ENCODE peak calls at places on chromosomes 3 and 15, in five cellular contexts. D, R, P, G and E are unnamed samples.

GRCh38 chr15:38750816-38751215 is 186.2 kb upstream of the RASGRP1 start:
- DNase-seq in D (no peak), R (no peak), P (no peak), G (no peak), E (no peak)

GRCh38 chr3:127135241-127136023 is 57.5 kb upstream of the PRR23E start:
- DNase-seq in D (no peak), R (no peak), P (no peak), G (no peak), E (no peak)

GRCh38 chr15:25903024-25903581 is 40.0 kb upstream of the ATP10A start:
- DNase-seq in D (no peak), R (no peak), P (no peak), G (peak; percentile 77), E (no peak)

GRCh38 chr3:18301781-18302180 is 123.4 kb downstream of the SATB1 start:
- DNase-seq in D (no peak), R (no peak), P (no peak), G (no peak), E (no peak)

GRCh38 chr15:78675206-78675605 is 34.2 kb upstream of the CHRNB4 start:
- DNase-seq in D (no peak), R (no peak), P (no peak), G (no peak), E (no peak)

GRCh38 chr3:197362086-197362485 is 63.7 kb upstream of the DLG1 start:
- DNase-seq in D (no peak), R (no peak), P (no peak), G (no peak), E (no peak)

GRCh38 chr3:31485206-31485605 is 47.5 kb upstream of the STT3B start:
- DNase-seq in D (no peak), R (no peak), P (no peak), G (no peak), E (no peak)

GRCh38 chr3:117006123-117006522 is 296.5 kb downstream of the TUSC7 start:
- DNase-seq in D (no peak), R (no peak), P (no peak), G (no peak), E (no peak)

GRCh38 chr3:39378092-39378491 is 5.1 kb upstream of the SLC25A38 start:
- DNase-seq in D (peak; percentile 48), R (no peak), P (peak; percentile 43), G (no peak), E (peak; percentile 66)

GRCh38 chr3:86990734-86991481 is at the start of gene VGLL3:
- DNase-seq in D (no peak), R (peak; percentile 77), P (peak; percentile 19), G (peak; percentile 84), E (peak; percentile 31)

GRCh38 chr3:9746330-9746729 is 3.4 kb upstream of the OGG1 start:
- DNase-seq in D (no peak), R (peak; percentile 59), P (no peak), G (no peak), E (no peak)

GRCh38 chr15:95291878-95292472 is 1038.5 kb upstream of the NR2F2 start:
- DNase-seq in D (no peak), R (no peak), P (no peak), G (no peak), E (peak; percentile 25)
- TF ChIP-seq CTCF in D (peak; percentile 58), R (peak; percentile 55), P (peak; percentile 56), G (peak; percentile 69), E (no peak)

GRCh38 chr3:143952569-143953069 is 19.0 kb upstream of the DIPK2A start:
- DNase-seq in D (no peak), R (no peak), P (no peak), G (no peak), E (no peak)
- TF ChIP-seq CTCF in D (no peak), R (no peak), P (peak; percentile 14), G (no peak), E (no peak)

GRCh38 chr3:183551930-183552329 is 3.6 kb downstream of the KLHL6 start:
- DNase-seq in D (no peak), R (no peak), P (no peak), G (no peak), E (no peak)
- TF ChIP-seq CTCF in D (no peak), R (no peak), P (no peak), G (no peak), E (no peak)

GRCh38 chr3:133461291-133461690 is 61.4 kb downstream of the BFSP2 start:
- DNase-seq in D (no peak), R (no peak), P (no peak), G (no peak), E (no peak)

GRCh38 chr3:133466531-133467386 is 66.9 kb downstream of the BFSP2 start:
- DNase-seq in D (no peak), R (no peak), P (no peak), G (no peak), E (peak; percentile 38)

GRCh38 chr3:133467780-133468179 is 67.9 kb downstream of the BFSP2 start:
- DNase-seq in D (no peak), R (no peak), P (no peak), G (no peak), E (no peak)

GRCh38 chr3:133463441-133463860 is 63.6 kb downstream of the BFSP2 start:
- DNase-seq in D (no peak), R (no peak), P (no peak), G (no peak), E (no peak)

DNA sequence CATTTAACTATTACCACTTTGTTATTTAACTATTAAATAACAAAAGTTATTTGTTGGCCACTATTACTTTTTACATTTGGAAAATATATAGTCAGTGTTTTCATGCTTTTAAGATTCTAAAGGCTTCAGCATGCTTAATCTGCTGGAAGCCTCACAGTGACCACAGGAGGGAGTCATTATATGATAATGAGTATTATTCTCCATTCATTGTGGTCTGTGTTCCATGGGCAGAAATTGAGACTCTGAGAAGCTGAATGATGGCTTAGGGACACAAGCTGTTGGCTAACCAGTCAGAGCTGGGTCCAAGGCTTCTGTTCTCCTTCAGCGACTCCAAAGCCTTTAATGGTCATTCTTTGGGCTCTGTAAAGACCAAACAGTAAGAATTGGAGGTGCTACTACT is 64.7 kb downstream of the BFSP2 start:
- DNase-seq in D (no peak), R (no peak), P (no peak), G (no peak), E (no peak)
- TF ChIP-seq CTCF in D (no peak), R (peak; percentile 40), P (peak; percentile 37), G (peak; percentile 18), E (peak; percentile 7)

DNA sequence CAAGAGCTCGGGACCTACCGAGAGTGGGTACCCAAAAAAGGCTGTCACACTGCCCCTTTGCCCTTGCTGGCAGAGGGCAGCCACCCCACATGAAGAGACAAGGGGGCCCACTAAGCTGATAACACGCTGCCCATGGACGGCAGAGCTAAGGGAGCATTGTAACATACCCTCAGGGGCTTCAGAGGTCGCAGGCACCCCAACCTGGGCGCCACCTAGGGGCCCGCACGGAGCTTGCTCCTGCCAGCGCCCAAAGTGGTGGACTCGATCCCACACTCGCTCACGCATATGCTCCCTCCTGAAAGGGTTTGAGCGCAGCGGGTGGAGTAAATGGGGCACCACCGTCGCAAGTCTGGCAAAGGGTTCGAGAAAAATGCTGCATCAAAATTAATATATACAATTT is 975.4 kb downstream of the ZPLD1 start:
- DNase-seq in D (no peak), R (no peak), P (no peak), G (no peak), E (no peak)
- TF ChIP-seq CTCF in D (no peak), R (no peak), P (no peak), G (no peak), E (no peak)

DNA sequence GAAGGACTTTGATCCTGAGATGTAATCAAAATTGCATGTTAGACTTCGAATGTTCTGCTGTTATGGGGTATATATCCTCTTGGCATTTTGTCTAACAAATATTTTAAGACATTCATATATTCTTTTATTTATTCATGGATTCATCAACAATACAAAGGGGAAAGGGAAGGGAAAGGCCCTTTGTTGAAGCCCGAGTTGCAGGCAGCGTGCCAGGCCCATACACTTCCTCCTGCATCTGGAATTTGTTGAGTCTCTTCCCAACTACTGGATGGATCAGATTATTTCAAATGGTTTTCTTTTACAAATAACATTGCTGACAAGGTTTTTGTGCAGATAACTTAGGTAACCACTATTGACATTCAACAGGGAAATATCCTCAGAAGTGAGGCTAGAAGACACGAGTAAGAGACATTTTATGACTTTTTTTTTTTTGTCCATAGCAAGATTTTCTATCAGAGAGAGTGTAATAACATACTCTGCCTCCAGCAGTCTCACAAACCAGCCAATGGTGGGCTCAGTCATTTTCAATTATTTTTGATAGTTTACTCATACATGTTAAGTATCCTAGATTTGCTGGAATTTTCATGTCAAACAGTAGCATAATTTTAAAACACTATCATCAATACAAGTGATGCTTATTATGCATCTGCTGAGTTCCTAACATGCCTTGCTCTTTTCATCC is 94.3 kb downstream of the RPL39L start:
- DNase-seq in D (no peak), R (no peak), P (no peak), G (no peak), E (no peak)
- TF ChIP-seq CTCF in D (no peak), R (no peak), P (no peak), G (no peak), E (no peak)

GRCh38 chr3:120177907-120178306 is 83.7 kb upstream of the GSK3B start:
- DNase-seq in D (no peak), R (no peak), P (no peak), G (no peak), E (no peak)
- TF ChIP-seq CTCF in D (no peak), R (no peak), P (no peak), G (no peak), E (no peak)

GRCh38 chr3:194623449-194624290 is 9.5 kb downstream of the TMEM44 start:
- DNase-seq in D (no peak), R (no peak), P (no peak), G (no peak), E (no peak)
- TF ChIP-seq CTCF in D (no peak), R (no peak), P (no peak), G (no peak), E (no peak)